ENCODE peak calls at places on chromosomes 5 and 9, in nine cellular contexts. C is OCI-M1; M is stimulated activated CD8-positive, alpha-beta memory T cell treated with anti-CD3 and anti-CD28 coated beads, Interleukin-15, amount 100 ng/mL, for 24 hours; Y is RWPE1; S is T-helper 1 cell; N is nucleus accumbens; X is WTC11; A is A549; R is mucosa of gallbladder. D is an unnamed sample.

GRCh38 chr9:127204771-127205470 is 59.7 kb upstream of the GARNL3 start:
- DNase-seq in C (peak; percentile 28), M (no peak), Y (peak; percentile 36), S (no peak), N (no peak), X (no peak), A (peak; percentile 39), R (no peak), D (no peak)

GRCh38 chr9:129570450-129571297 is 50.2 kb downstream of the C9orf50 start:
- DNase-seq in C (peak; percentile 84), M (no peak), Y (peak; percentile 75), S (no peak), N (no peak), X (no peak), A (peak; percentile 95), R (peak; percentile 59), D (no peak)

GRCh38 chr5:144122081-144122480 is 48.4 kb downstream of the YIPF5 start:
- DNase-seq in C (no peak), M (no peak), Y (no peak), S (no peak), N (no peak), X (no peak), A (no peak), R (no peak), D (no peak)

GRCh38 chr5:76082790-76083554 is at the start of gene SV2C:
- DNase-seq in C (no peak), M (no peak), Y (no peak), S (no peak), N (no peak), X (peak; percentile 47), A (peak; percentile 16), R (no peak), D (no peak)

GRCh38 chr9:70553718-70554673 is 139.5 kb upstream of the KLF9 start:
- DNase-seq in C (no peak), M (no peak), Y (peak; percentile 65), S (no peak), N (no peak), X (peak; percentile 18), A (no peak), R (no peak), D (no peak)

GRCh38 chr9:135671591-135672041 is 8.5 kb downstream of the LCN9 start:
- DNase-seq in C (no peak), M (no peak), Y (no peak), S (no peak), N (no peak), X (peak; percentile 73), A (no peak), R (no peak), D (no peak)

GRCh38 chr5:14342306-14342705 is 199.2 kb downstream of the TRIO start:
- DNase-seq in C (no peak), M (no peak), Y (no peak), S (no peak), N (no peak), X (no peak), A (no peak), R (no peak), D (no peak)

GRCh38 chr5:86665984-86666760 is 48.4 kb downstream of the COX7C start:
- DNase-seq in C (no peak), M (no peak), Y (no peak), S (no peak), N (no peak), X (peak; percentile 32), A (no peak), R (no peak), D (no peak)

GRCh38 chr5:150989695-150990094 is 30.7 kb upstream of the GPX3 start:
- DNase-seq in C (peak; percentile 13), M (no peak), Y (no peak), S (no peak), N (no peak), X (peak; percentile 63), A (no peak), R (no peak), D (no peak)

GRCh38 chr5:150656191-150657132 is 4.6 kb upstream of the MYOZ3 start:
- DNase-seq in C (peak; percentile 82), M (peak; percentile 45), Y (peak; percentile 92), S (peak; percentile 68), N (no peak), X (peak; percentile 82), A (peak; percentile 60), R (peak; percentile 77), D (peak; percentile 82)

GRCh38 chr5:41445937-41446563 is 64.4 kb downstream of the PLCXD3 start:
- DNase-seq in C (no peak), M (no peak), Y (no peak), S (no peak), N (no peak), X (no peak), A (no peak), R (no peak), D (no peak)

GRCh38 chr9:99075246-99075912 is 29.5 kb upstream of the TGFBR1 start:
- DNase-seq in C (peak; percentile 72), M (no peak), Y (no peak), S (no peak), N (no peak), X (no peak), A (no peak), R (no peak), D (no peak)

GRCh38 chr5:181058786-181059296 is 18.8 kb downstream of the BTNL9 start:
- DNase-seq in C (no peak), M (no peak), Y (no peak), S (no peak), N (no peak), X (no peak), A (no peak), R (peak; percentile 5), D (no peak)

GRCh38 chr9:76912631-76913275 is 6.8 kb upstream of the PRUNE2 start:
- DNase-seq in C (peak; percentile 75), M (no peak), Y (peak; percentile 31), S (no peak), N (no peak), X (no peak), A (no peak), R (no peak), D (no peak)

GRCh38 chr5:60687927-60688720 is 11.8 kb downstream of the DEPDC1B start:
- DNase-seq in C (peak; percentile 77), M (no peak), Y (peak; percentile 45), S (no peak), N (no peak), X (no peak), A (peak; percentile 75), R (no peak), D (no peak)

GRCh38 chr5:136014049-136014516 is 14.7 kb upstream of the TGFBI start:
- DNase-seq in C (no peak), M (no peak), Y (no peak), S (no peak), N (no peak), X (no peak), A (no peak), R (no peak), D (no peak)

GRCh38 chr5:119302449-119302848 is 53.4 kb upstream of the TNFAIP8 start:
- DNase-seq in C (no peak), M (no peak), Y (no peak), S (no peak), N (no peak), X (no peak), A (no peak), R (no peak), D (no peak)

GRCh38 chr5:145660897-145661650 is 174.1 kb downstream of the PRELID2 start:
- DNase-seq in C (no peak), M (no peak), Y (no peak), S (no peak), N (no peak), X (no peak), A (peak; percentile 1), R (peak; percentile 56), D (no peak)

GRCh38 chr5:116038817-116039216 is 6.5 kb downstream of the ARL14EPL start:
- DNase-seq in C (no peak), M (no peak), Y (no peak), S (no peak), N (no peak), X (no peak), A (no peak), R (no peak), D (no peak)

GRCh38 chr9:91220491-91221135 is 141.1 kb downstream of the AUH start:
- DNase-seq in C (no peak), M (no peak), Y (no peak), S (no peak), N (no peak), X (no peak), A (no peak), R (no peak), D (no peak)

GRCh38 chr9:113901196-113901818 is 25.2 kb downstream of the ZNF618 start:
- DNase-seq in C (no peak), M (no peak), Y (no peak), S (no peak), N (no peak), X (no peak), A (no peak), R (peak; percentile 5), D (no peak)

GRCh38 chr5:92850886-92851285 is 730.1 kb downstream of the NR2F1-AS1 start:
- DNase-seq in C (no peak), M (no peak), Y (no peak), S (no peak), N (no peak), X (no peak), A (no peak), R (no peak), D (no peak)

GRCh38 chr5:153445875-153446567 is 44.4 kb upstream of the GRIA1 start:
- DNase-seq in C (no peak), M (no peak), Y (no peak), S (no peak), N (peak; percentile 1), X (no peak), A (peak; percentile 14), R (no peak), D (no peak)

GRCh38 chr9:114428466-114428865 is 40.7 kb upstream of the AKNA start:
- DNase-seq in C (no peak), M (no peak), Y (no peak), S (no peak), N (no peak), X (no peak), A (no peak), R (no peak), D (no peak)

GRCh38 chr5:134114886-134115805 is 665 bp downstream of the TCF7 start:
- DNase-seq in C (no peak), M (no peak), Y (peak; percentile 40), S (peak; percentile 57), N (no peak), X (peak; percentile 82), A (no peak), R (no peak), D (peak; percentile 66)

GRCh38 chr9:120306088-120306487 is 273.9 kb downstream of the CDK5RAP2 start:
- DNase-seq in C (no peak), M (no peak), Y (no peak), S (no peak), N (no peak), X (no peak), A (no peak), R (no peak), D (no peak)